ENCODE peak calls at places on chromosome 10, in five cellular contexts. One of them, this sample, is unnamed.

GRCh38 chr10:21726601-21727295 is 192.7 kb downstream of the MLLT10 start:
- DNase-seq in fibroblast of villous mesenchyme: no peak
- DNase-seq in OCI-LY7: no peak
- DNase-seq in astrocyte of the spinal cord: no peak
- DNase-seq in K562: peak
- DNase-seq in this sample: no peak

GRCh38 chr10:5469353-5470061 is 29.9 kb downstream of the CALML5 start:
- DNase-seq in fibroblast of villous mesenchyme: no peak
- DNase-seq in OCI-LY7: no peak
- DNase-seq in astrocyte of the spinal cord: no peak
- DNase-seq in K562: no peak
- DNase-seq in this sample: no peak

GRCh38 chr10:31413325-31413724 is 94.3 kb downstream of the ZEB1 start:
- DNase-seq in fibroblast of villous mesenchyme: peak
- DNase-seq in OCI-LY7: no peak
- DNase-seq in astrocyte of the spinal cord: no peak
- DNase-seq in K562: no peak
- DNase-seq in this sample: no peak

GRCh38 chr10:42988517-42989395 is 88.1 kb upstream of the RET start:
- DNase-seq in fibroblast of villous mesenchyme: no peak
- DNase-seq in OCI-LY7: no peak
- DNase-seq in astrocyte of the spinal cord: no peak
- DNase-seq in K562: peak
- DNase-seq in this sample: no peak

GRCh38 chr10:124696446-124697392 is 47.5 kb downstream of the FAM53B start:
- DNase-seq in fibroblast of villous mesenchyme: no peak
- DNase-seq in OCI-LY7: peak
- DNase-seq in astrocyte of the spinal cord: no peak
- DNase-seq in K562: no peak
- DNase-seq in this sample: peak

GRCh38 chr10:2246747-2247146 is 509.4 kb upstream of the ADARB2 start:
- DNase-seq in fibroblast of villous mesenchyme: no peak
- DNase-seq in OCI-LY7: no peak
- DNase-seq in astrocyte of the spinal cord: no peak
- DNase-seq in K562: no peak
- DNase-seq in this sample: no peak

GRCh38 chr10:91955114-91955513 is 31.5 kb downstream of the BTAF1 start:
- DNase-seq in fibroblast of villous mesenchyme: no peak
- DNase-seq in OCI-LY7: no peak
- DNase-seq in astrocyte of the spinal cord: no peak
- DNase-seq in K562: no peak
- DNase-seq in this sample: no peak

GRCh38 chr10:15167411-15168295 is 840 bp downstream of the NMT2 start:
- DNase-seq in fibroblast of villous mesenchyme: peak
- DNase-seq in OCI-LY7: peak
- DNase-seq in astrocyte of the spinal cord: peak
- DNase-seq in K562: peak
- DNase-seq in this sample: peak

GRCh38 chr10:77548157-77548556 is 89.5 kb downstream of the KCNMA1 start:
- DNase-seq in fibroblast of villous mesenchyme: no peak
- DNase-seq in OCI-LY7: no peak
- DNase-seq in astrocyte of the spinal cord: no peak
- DNase-seq in K562: no peak
- DNase-seq in this sample: no peak

GRCh38 chr10:17088118-17088806 is 41.3 kb downstream of the CUBN start:
- DNase-seq in fibroblast of villous mesenchyme: peak
- DNase-seq in OCI-LY7: no peak
- DNase-seq in astrocyte of the spinal cord: peak
- DNase-seq in K562: no peak
- DNase-seq in this sample: no peak

GRCh38 chr10:44995914-44996633 is 4.6 kb upstream of the ZNF22 start:
- DNase-seq in fibroblast of villous mesenchyme: peak
- DNase-seq in OCI-LY7: peak
- DNase-seq in astrocyte of the spinal cord: peak
- DNase-seq in K562: no peak
- DNase-seq in this sample: no peak

GRCh38 chr10:70379581-70380176 is 2.7 kb downstream of the LRRC20 start:
- DNase-seq in fibroblast of villous mesenchyme: no peak
- DNase-seq in OCI-LY7: no peak
- DNase-seq in astrocyte of the spinal cord: no peak
- DNase-seq in K562: peak
- DNase-seq in this sample: peak

GRCh38 chr10:124392651-124393342 is 25.9 kb downstream of the OAT start:
- DNase-seq in fibroblast of villous mesenchyme: no peak
- DNase-seq in OCI-LY7: no peak
- DNase-seq in astrocyte of the spinal cord: no peak
- DNase-seq in K562: no peak
- DNase-seq in this sample: no peak

GRCh38 chr10:82982110-82982608 is 1107.2 kb downstream of the NRG3 start:
- DNase-seq in fibroblast of villous mesenchyme: peak
- DNase-seq in OCI-LY7: no peak
- DNase-seq in astrocyte of the spinal cord: peak
- DNase-seq in K562: no peak
- DNase-seq in this sample: no peak

GRCh38 chr10:106957825-106958581 is 206.5 kb downstream of the SORCS1 start:
- DNase-seq in fibroblast of villous mesenchyme: no peak
- DNase-seq in OCI-LY7: no peak
- DNase-seq in astrocyte of the spinal cord: no peak
- DNase-seq in K562: no peak
- DNase-seq in this sample: peak

DNA sequence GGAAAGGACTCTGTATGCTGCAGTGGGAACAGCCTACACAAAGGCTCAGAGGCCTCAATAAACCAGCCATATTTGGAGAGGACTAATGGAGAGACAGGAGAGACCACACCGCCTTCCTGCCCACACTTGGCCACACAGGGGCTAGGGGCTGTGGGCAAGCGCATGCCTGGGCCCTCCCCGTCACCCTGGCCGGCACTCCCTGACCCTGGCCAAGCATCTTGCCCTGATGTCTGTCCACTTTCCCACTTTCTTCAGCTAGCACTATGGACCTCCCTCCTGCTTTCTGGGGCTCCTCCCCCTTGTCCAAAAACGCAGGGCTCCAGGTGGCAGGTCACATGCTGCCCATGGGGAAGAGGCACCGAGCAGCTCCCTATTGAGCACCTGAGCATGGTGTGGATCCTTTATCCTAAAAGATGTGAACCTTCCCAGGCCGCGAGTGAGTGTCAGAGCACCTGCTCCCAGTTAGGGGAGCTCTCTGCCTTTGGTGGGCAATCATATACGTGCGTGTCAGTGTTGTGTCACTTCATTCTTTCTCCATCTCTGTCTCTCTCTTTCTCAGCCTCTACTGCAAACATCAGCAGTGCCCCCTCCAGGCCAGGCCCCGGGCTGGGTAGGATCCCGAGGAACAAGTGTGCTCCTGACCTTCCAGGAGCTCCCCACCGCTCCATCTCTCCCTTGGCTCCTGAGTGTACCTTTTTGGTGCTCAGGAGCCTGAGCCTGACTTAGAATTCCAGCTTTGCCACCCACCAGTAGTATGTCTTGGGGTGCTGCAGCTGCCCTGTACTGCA is 74.0 kb downstream of the ZMIZ1 start:
- DNase-seq in fibroblast of villous mesenchyme: no peak
- DNase-seq in OCI-LY7: no peak
- DNase-seq in astrocyte of the spinal cord: no peak
- DNase-seq in K562: no peak
- DNase-seq in this sample: no peak
- TF ChIP-seq CTCF in fibroblast of villous mesenchyme: no peak
- TF ChIP-seq CTCF in OCI-LY7: peak
- TF ChIP-seq CTCF in astrocyte of the spinal cord: peak
- TF ChIP-seq CTCF in K562: no peak
- TF ChIP-seq CTCF in this sample: peak

DNA sequence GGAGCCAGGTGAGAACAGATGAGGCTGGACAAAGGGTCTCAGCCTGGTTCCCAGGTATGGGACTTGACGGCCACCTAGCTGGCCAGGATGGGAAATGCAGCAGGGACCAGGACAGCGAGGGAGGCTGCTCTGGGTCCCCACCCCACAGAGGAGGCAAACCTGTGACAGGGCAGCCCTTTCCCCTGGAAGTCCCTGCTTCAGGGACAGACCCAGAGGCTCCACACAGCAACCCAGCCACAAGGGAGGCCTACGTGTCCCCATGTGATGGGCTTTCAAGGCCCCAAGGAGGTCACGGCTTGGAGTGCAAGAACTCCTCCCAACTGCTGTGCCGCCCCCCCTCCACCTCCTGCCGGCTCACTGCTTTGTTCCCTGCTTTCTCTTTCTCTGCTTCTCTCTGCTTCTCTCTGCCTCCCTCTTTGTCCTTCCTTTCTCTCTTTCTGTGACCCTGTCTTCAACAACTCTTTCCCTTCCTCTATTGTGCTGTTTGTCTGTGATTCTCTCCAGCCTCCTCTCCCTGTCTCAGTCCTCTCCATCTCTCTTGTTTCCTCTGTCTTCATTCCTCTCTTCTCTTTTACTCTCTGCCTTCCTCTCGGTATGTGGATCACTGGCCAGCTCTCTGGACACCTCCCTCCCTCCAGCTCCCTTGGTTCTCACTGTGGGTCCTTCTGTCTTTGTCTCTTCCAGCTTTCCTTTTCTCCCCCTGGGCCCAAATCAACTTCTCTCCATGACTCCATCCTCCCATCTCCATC is 9.6 kb upstream of the EIF5AL1 start:
- DNase-seq in fibroblast of villous mesenchyme: no peak
- DNase-seq in OCI-LY7: no peak
- DNase-seq in astrocyte of the spinal cord: no peak
- DNase-seq in K562: peak
- DNase-seq in this sample: no peak
- TF ChIP-seq CTCF in fibroblast of villous mesenchyme: peak
- TF ChIP-seq CTCF in OCI-LY7: peak
- TF ChIP-seq CTCF in astrocyte of the spinal cord: peak
- TF ChIP-seq CTCF in K562: peak
- TF ChIP-seq CTCF in this sample: peak

DNA sequence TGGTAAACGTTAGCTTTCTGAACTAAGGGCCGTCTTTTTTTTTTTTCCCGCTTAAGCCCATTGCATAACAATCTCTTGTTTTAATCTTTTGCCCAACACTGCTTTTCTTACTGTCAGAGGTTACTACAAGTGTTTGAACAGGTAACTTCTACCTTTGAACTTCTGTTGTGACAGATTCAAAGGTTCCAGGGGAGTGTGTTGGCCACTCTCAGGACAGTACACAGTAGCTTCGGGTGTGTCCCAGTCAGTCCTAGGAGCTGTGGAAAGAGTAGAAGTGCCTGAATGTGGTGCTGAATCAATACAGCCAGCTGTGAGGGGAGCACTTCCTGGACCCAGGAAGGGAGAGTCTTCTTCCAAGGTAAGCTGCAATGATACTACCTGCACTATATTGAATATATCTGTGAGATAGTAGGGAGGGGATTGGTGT is at the start of gene ACSL5:
- DNase-seq in fibroblast of villous mesenchyme: no peak
- DNase-seq in OCI-LY7: no peak
- DNase-seq in astrocyte of the spinal cord: no peak
- DNase-seq in K562: no peak
- DNase-seq in this sample: no peak
- TF ChIP-seq CTCF in fibroblast of villous mesenchyme: no peak
- TF ChIP-seq CTCF in OCI-LY7: no peak
- TF ChIP-seq CTCF in astrocyte of the spinal cord: no peak
- TF ChIP-seq CTCF in K562: no peak
- TF ChIP-seq CTCF in this sample: no peak

GRCh38 chr10:13542533-13542932 is 13.7 kb upstream of the BEND7 start:
- DNase-seq in fibroblast of villous mesenchyme: no peak
- DNase-seq in OCI-LY7: no peak
- DNase-seq in astrocyte of the spinal cord: no peak
- DNase-seq in K562: no peak
- DNase-seq in this sample: no peak

GRCh38 chr10:13535346-13535745 is 6.5 kb upstream of the BEND7 start:
- DNase-seq in fibroblast of villous mesenchyme: no peak
- DNase-seq in OCI-LY7: no peak
- DNase-seq in astrocyte of the spinal cord: no peak
- DNase-seq in K562: no peak
- DNase-seq in this sample: no peak

GRCh38 chr10:13536674-13537366 is 8.0 kb upstream of the BEND7 start:
- DNase-seq in fibroblast of villous mesenchyme: peak
- DNase-seq in OCI-LY7: peak
- DNase-seq in astrocyte of the spinal cord: peak
- DNase-seq in K562: peak
- DNase-seq in this sample: peak
- TF ChIP-seq CTCF in fibroblast of villous mesenchyme: peak
- TF ChIP-seq CTCF in OCI-LY7: peak
- TF ChIP-seq CTCF in astrocyte of the spinal cord: peak
- TF ChIP-seq CTCF in K562: peak
- TF ChIP-seq CTCF in this sample: peak

GRCh38 chr10:24279166-24279565 is 70.2 kb downstream of the KIAA1217 start:
- DNase-seq in fibroblast of villous mesenchyme: no peak
- DNase-seq in OCI-LY7: no peak
- DNase-seq in astrocyte of the spinal cord: no peak
- DNase-seq in K562: no peak
- DNase-seq in this sample: no peak

GRCh38 chr10:24272374-24272773 is 63.4 kb downstream of the KIAA1217 start:
- DNase-seq in fibroblast of villous mesenchyme: no peak
- DNase-seq in OCI-LY7: no peak
- DNase-seq in astrocyte of the spinal cord: peak
- DNase-seq in K562: no peak
- DNase-seq in this sample: no peak

GRCh38 chr10:24277277-24277676 is 68.3 kb downstream of the KIAA1217 start:
- DNase-seq in fibroblast of villous mesenchyme: no peak
- DNase-seq in OCI-LY7: no peak
- DNase-seq in astrocyte of the spinal cord: no peak
- DNase-seq in K562: no peak
- DNase-seq in this sample: no peak

GRCh38 chr10:24278519-24278889 is 69.6 kb downstream of the KIAA1217 start:
- DNase-seq in fibroblast of villous mesenchyme: no peak
- DNase-seq in OCI-LY7: no peak
- DNase-seq in astrocyte of the spinal cord: no peak
- DNase-seq in K562: no peak
- DNase-seq in this sample: no peak

DNA sequence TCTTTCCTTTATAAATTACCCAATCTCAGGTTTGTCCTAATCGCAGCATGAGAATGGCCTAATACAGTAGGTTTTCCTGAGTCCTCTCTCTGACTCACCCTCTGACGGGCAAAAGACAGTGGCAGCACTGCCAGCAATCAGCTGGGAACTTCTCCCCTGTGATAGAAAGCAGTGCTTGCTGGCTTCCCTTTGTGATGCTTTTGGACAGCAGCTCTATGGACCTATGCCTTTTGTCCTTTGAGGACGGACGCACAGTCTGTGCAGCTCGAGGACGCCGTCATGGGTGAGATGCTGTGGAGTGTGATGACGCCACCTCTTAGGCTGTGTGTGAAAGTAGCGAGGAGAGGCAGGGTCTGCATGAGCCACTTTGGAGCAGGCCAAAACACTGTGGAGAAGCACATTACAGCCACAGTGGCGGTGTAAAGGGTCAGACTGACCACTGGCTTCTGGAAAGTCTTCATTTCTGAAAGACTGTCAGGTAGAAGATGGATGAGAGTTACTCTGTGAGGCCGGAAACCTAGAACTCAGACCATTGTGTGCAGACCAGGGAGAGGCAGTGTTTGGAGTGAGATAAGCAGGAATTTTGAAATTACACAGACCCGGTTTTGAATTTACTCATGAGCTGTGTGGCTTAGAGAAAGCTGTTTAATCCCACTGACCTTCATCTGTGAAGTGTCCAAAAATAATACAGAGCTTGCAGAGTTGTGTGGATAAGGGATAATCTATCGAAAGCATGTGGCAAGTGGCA is 69.0 kb downstream of the KIAA1217 start:
- DNase-seq in fibroblast of villous mesenchyme: no peak
- DNase-seq in OCI-LY7: no peak
- DNase-seq in astrocyte of the spinal cord: peak
- DNase-seq in K562: no peak
- DNase-seq in this sample: no peak
- TF ChIP-seq CTCF in fibroblast of villous mesenchyme: no peak
- TF ChIP-seq CTCF in OCI-LY7: no peak
- TF ChIP-seq CTCF in astrocyte of the spinal cord: no peak
- TF ChIP-seq CTCF in K562: no peak
- TF ChIP-seq CTCF in this sample: no peak

GRCh38 chr10:20492447-20492846 is 404.7 kb downstream of the NEBL start:
- DNase-seq in fibroblast of villous mesenchyme: no peak
- DNase-seq in OCI-LY7: no peak
- DNase-seq in astrocyte of the spinal cord: no peak
- DNase-seq in K562: no peak
- DNase-seq in this sample: no peak
- TF ChIP-seq CTCF in fibroblast of villous mesenchyme: no peak
- TF ChIP-seq CTCF in OCI-LY7: peak
- TF ChIP-seq CTCF in astrocyte of the spinal cord: no peak
- TF ChIP-seq CTCF in K562: no peak
- TF ChIP-seq CTCF in this sample: no peak